ENCODE peak calls at places on chromosomes 4 and X, in nine cellular contexts. O is IMR-90, V is testis, D is mesendoderm, R is adrenal gland, G is psoas muscle, Z is astrocyte, L is heart left ventricle, B is suprapubic skin. I is an unnamed sample.

GRCh38 chr4:140857111-140857510 is 100.9 kb upstream of the TBC1D9 start:
- DNase-seq in G (no peak), B (no peak), L (no peak), O (no peak), R (no peak), Z (peak; percentile 43), D (no peak), V (no peak), I (no peak)

GRCh38 chrX:72105436-72105835 is 26.3 kb downstream of the RTL5 start:
- DNase-seq in Z (no peak), V (no peak), D (no peak), G (no peak), L (no peak), B (no peak), R (no peak), O (no peak), I (no peak)

GRCh38 chr4:52869196-52869595 is 7.1 kb downstream of the RASL11B start:
- DNase-seq in G (peak; percentile 66), V (no peak), Z (no peak), R (peak; percentile 53), D (no peak), O (peak; percentile 36), B (peak; percentile 68), L (peak; percentile 86), I (no peak)

GRCh38 chrX:23504895-23505294 is 162.4 kb upstream of the PRDX4 start:
- DNase-seq in D (no peak), B (no peak), Z (no peak), R (no peak), G (no peak), V (no peak), O (no peak), L (no peak), I (no peak)

GRCh38 chrX:133523094-133523493 is 107.8 kb upstream of the GPC4 start:
- DNase-seq in Z (peak; percentile 33), B (no peak), R (no peak), L (no peak), D (no peak), G (peak; percentile 43), O (no peak), V (no peak), I (no peak)

GRCh38 chr4:11904117-11904535 is 475.4 kb upstream of the HS3ST1 start:
- DNase-seq in B (no peak), V (peak; percentile 54), L (peak; percentile 63), R (peak; percentile 81), Z (peak; percentile 15), D (no peak), O (no peak), G (no peak), I (no peak)

GRCh38 chr4:101346562-101347266 is 612 bp downstream of the PPP3CA start:
- DNase-seq in G (peak; percentile 70), B (peak; percentile 89), V (peak; percentile 65), D (peak; percentile 70), R (peak; percentile 67), L (peak; percentile 83), O (peak; percentile 53), Z (peak; percentile 43), I (peak; percentile 54)

GRCh38 chr4:63222466-63222865 is 1186.8 kb downstream of the TECRL start:
- DNase-seq in R (no peak), V (no peak), D (no peak), L (no peak), O (no peak), B (no peak), Z (no peak), G (no peak), I (no peak)

GRCh38 chr4:182325848-182326255 is 82.7 kb downstream of the TENM3 start:
- DNase-seq in V (no peak), O (no peak), L (no peak), D (no peak), B (no peak), R (no peak), G (no peak), Z (no peak), I (no peak)

GRCh38 chr4:188781655-188782054 is 642.4 kb downstream of the TRIML1 start:
- DNase-seq in G (no peak), Z (no peak), L (no peak), R (no peak), O (peak; percentile 16), D (peak; percentile 68), B (no peak), V (peak; percentile 60), I (peak; percentile 27)

GRCh38 chrX:144801786-144802185 is 445.5 kb upstream of the SPANXN1 start:
- DNase-seq in R (no peak), Z (no peak), B (no peak), G (no peak), O (no peak), V (no peak), D (no peak), L (no peak), I (peak; percentile 0)

GRCh38 chr4:144649646-144650045 is 3.7 kb downstream of the HHIP start:
- DNase-seq in B (no peak), O (no peak), D (peak; percentile 58), R (no peak), L (no peak), V (no peak), G (no peak), Z (no peak), I (no peak)

GRCh38 chrX:39652336-39652735 is 445.4 kb downstream of the BCOR start:
- DNase-seq in R (peak; percentile 35), Z (no peak), D (peak; percentile 70), B (no peak), G (no peak), V (no peak), O (peak; percentile 14), L (no peak), I (no peak)

GRCh38 chr4:108144451-108144850 is 24.3 kb downstream of the LEF1 start:
- DNase-seq in V (no peak), O (no peak), L (no peak), R (no peak), G (no peak), D (no peak), B (no peak), Z (no peak), I (no peak)

GRCh38 chrX:9456250-9457074 is 8.4 kb upstream of the TBL1X start:
- DNase-seq in R (no peak), O (no peak), L (no peak), Z (no peak), B (no peak), D (no peak), V (no peak), G (no peak), I (no peak)

GRCh38 chrX:153381684-153382532 is 19.2 kb downstream of the PNMA6E start:
- DNase-seq in L (no peak), O (peak; percentile 81), G (no peak), V (peak; percentile 40), Z (peak; percentile 81), R (peak; percentile 80), D (peak; percentile 63), B (no peak), I (peak; percentile 87)

GRCh38 chr4:127533028-127533700 is 99.6 kb upstream of the INTU start:
- DNase-seq in B (no peak), R (peak; percentile 58), L (no peak), D (no peak), O (peak; percentile 17), V (peak; percentile 83), G (peak; percentile 29), Z (no peak), I (no peak)

GRCh38 chr4:121126449-121127006 is 37.6 kb downstream of the TNIP3 start:
- DNase-seq in Z (no peak), G (no peak), O (no peak), D (no peak), B (no peak), L (no peak), V (no peak), R (no peak), I (no peak)

GRCh38 chr4:145619639-145619996 is 433 bp downstream of the MMAA start:
- DNase-seq in V (peak; percentile 68), O (peak; percentile 57), B (peak; percentile 63), G (peak; percentile 26), R (peak; percentile 50), D (no peak), Z (peak; percentile 47), L (peak; percentile 64), I (peak; percentile 32)

GRCh38 chrX:150765782-150766350 is 72.7 kb downstream of the MTMR1 start:
- DNase-seq in Z (no peak), G (no peak), V (no peak), R (no peak), B (no peak), L (no peak), O (no peak), D (peak; percentile 80), I (no peak)

DNA sequence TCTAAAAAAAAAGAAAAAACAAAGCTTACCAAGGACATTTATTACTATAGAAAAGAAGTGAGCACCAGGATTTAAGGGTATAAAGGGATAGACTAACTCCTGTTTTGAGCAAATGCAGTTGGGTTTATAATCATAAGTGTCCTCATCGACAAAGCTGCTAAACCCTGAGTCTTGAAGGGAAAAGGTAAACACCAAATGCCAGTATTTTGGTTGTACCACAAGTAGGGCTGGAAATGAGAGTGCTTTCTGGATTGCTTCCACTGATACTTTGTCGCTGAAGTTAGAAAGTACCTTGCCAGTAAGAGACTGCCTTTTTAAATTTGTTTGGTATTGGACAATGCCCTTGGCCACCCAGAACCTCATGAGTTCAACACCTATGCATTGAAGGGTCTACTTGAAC is 53.7 kb downstream of the WDFY3 start:
- DNase-seq in V (no peak), B (no peak), O (no peak), L (no peak), R (no peak), D (no peak), Z (no peak), G (no peak), I (no peak)
- H3K27ac ChIP-seq in V (no peak overlapping the region), B (no peak overlapping the region), O (no peak overlapping the region), L (no peak overlapping the region), R (no peak overlapping the region), D (no peak overlapping the region), Z (no peak overlapping the region), G (no peak overlapping the region), I (no peak overlapping the region)

DNA sequence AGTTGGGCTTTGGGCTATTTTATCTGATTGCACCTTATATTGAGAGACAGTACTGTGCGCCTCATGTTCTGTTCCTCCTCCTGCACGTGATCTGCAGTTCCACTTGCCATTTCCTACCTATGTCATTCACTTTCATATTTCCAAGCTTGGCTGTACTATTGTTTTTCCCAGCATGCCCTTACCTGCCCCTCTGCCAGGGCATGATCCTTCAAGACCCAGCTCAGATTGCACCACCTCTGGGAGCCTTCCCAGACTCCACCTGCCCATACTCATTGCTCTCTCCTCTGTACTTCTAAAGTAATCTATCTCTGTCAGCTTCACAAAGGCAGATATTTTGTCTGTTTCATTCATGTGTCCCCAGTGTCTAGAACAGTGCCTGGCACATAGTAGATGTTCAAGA is 11.6 kb downstream of the SLC25A5 start:
- DNase-seq in V (no peak), Z (no peak), O (no peak), L (no peak), B (no peak), G (no peak), R (no peak), D (no peak), I (no peak)
- H3K36me3 ChIP-seq in V (no peaks in the 10 kb centered on the region), Z (no peaks in the 10 kb centered on the region), O (no peaks in the 10 kb centered on the region), L (no peaks in the 10 kb centered on the region), B (no peaks in the 10 kb centered on the region), G (no peaks in the 10 kb centered on the region), R (no peaks in the 10 kb centered on the region), D (no peaks in the 10 kb centered on the region), I (no peaks in the 10 kb centered on the region)

GRCh38 chr4:6071959-6072720 is 53.9 kb upstream of the C4orf50 start:
- DNase-seq in D (peak; percentile 19), B (no peak), L (no peak), G (no peak), Z (no peak), V (no peak), R (peak; percentile 26), O (no peak), I (no peak)
- H3K4me3 ChIP-seq in D (no peak overlapping the region), B (no peak overlapping the region), L (no peak overlapping the region), G (no peak overlapping the region), Z (no peak overlapping the region), V (no peak overlapping the region), R (no peak overlapping the region), O (no peak overlapping the region), I (no peak overlapping the region)

GRCh38 chrX:12080265-12080664 is 58.0 kb upstream of the FRMPD4 start:
- DNase-seq in O (peak; percentile 55), G (no peak), V (peak; percentile 15), R (no peak), Z (peak; percentile 6), L (no peak), B (no peak), D (peak; percentile 52), I (peak; percentile 31)
- H3K27ac ChIP-seq in O (no peak overlapping the region), G (no peak overlapping the region), V (no peak overlapping the region), R (no peak overlapping the region), Z (no peak overlapping the region), L (no peak overlapping the region), B (no peak overlapping the region), D (no peak overlapping the region), I (no peak overlapping the region)